ENCODE peak calls at places on chromosomes 11 and 22, in seven cellular contexts. H is GM10248; V is naive B cell; A is stimulated activated CD8-positive, alpha-beta memory T cell treated with anti-CD3 and anti-CD28 coated beads, Interleukin-2, amount 100 ng/mL, for 1 hour; L is AG08396; R is smooth muscle cell of the brain vasculature; I is posterior cingulate gyrus. F is an unnamed sample.

GRCh38 chr11:116792869-116793475 is 1.3 kb upstream of the APOA5 start:
- DNase-seq in H (no peak), V (no peak), A (no peak), L (peak; percentile 65), R (no peak), I (no peak), F (no peak)

GRCh38 chr22:19872779-19873137 is 18.1 kb upstream of the GNB1L start:
- DNase-seq in H (no peak), V (no peak), A (no peak), L (no peak), R (no peak), I (no peak), F (no peak)

GRCh38 chr22:30565341-30565740 is 9.1 kb downstream of the GAL3ST1 start:
- DNase-seq in H (no peak), V (no peak), A (no peak), L (no peak), R (no peak), I (no peak), F (no peak)

GRCh38 chr11:272195-272930 is 5.8 kb upstream of the NLRP6 start:
- DNase-seq in H (no peak), V (no peak), A (no peak), L (no peak), R (no peak), I (no peak), F (no peak)

GRCh38 chr11:113114452-113115027 is 153.3 kb downstream of the NCAM1 start:
- DNase-seq in H (no peak), V (no peak), A (no peak), L (peak; percentile 11), R (peak; percentile 12), I (peak; percentile 61), F (peak; percentile 51)

GRCh38 chr22:50600541-50600940 is at the start of gene MAPK8IP2:
- DNase-seq in H (no peak), V (no peak), A (no peak), L (peak; percentile 53), R (no peak), I (no peak), F (no peak)

GRCh38 chr11:93407777-93408401 is 77.3 kb downstream of the DEUP1 start:
- DNase-seq in H (no peak), V (no peak), A (no peak), L (no peak), R (no peak), I (no peak), F (no peak)

GRCh38 chr11:85965202-85965601 is 103.7 kb downstream of the PICALM start:
- DNase-seq in H (no peak), V (no peak), A (no peak), L (no peak), R (no peak), I (no peak), F (no peak)